ENCODE peak calls at places on chromosomes 7 and 10, in nine cellular contexts. U is GM23338, P is A549, I is HCT116, J is SK-N-SH, D is K562, Z is GM12878, T is Panc1, B is HepG2. Y is an unnamed sample.

GRCh38 chr10:16585103-16585502 is 63.4 kb upstream of the C1QL3 start:
- DNase-seq in T (no peak), J (no peak), D (no peak), B (peak; percentile 24), U (no peak), Z (peak; percentile 48), P (no peak), I (no peak), Y (no peak)

GRCh38 chr10:109475704-109476103 is 447.6 kb downstream of the XPNPEP1 start:
- DNase-seq in P (no peak), D (no peak), I (no peak), B (no peak), T (no peak), U (no peak), Z (no peak), J (peak; percentile 22), Y (no peak)

GRCh38 chr10:99854860-99855259 is 72.4 kb downstream of the ABCC2 start:
- DNase-seq in U (peak; percentile 69), B (peak; percentile 41), J (peak; percentile 50), D (no peak), Z (no peak), I (peak; percentile 51), P (peak; percentile 81), T (no peak), Y (peak; percentile 40)

GRCh38 chr10:127579640-127580039 is 30.5 kb downstream of the NPS start:
- DNase-seq in P (no peak), I (no peak), T (no peak), J (no peak), Z (no peak), B (no peak), U (no peak), D (no peak), Y (no peak)

GRCh38 chr10:102660891-102661613 is 16.8 kb downstream of the TRIM8 start:
- DNase-seq in U (no peak), P (no peak), D (peak; percentile 71), I (no peak), Z (no peak), J (peak; percentile 91), B (peak; percentile 72), T (no peak), Y (peak; percentile 25)

GRCh38 chr10:33067481-33067880 is 109.5 kb upstream of the ITGB1 start:
- DNase-seq in D (no peak), I (no peak), J (no peak), P (peak; percentile 49), U (no peak), T (no peak), B (no peak), Z (no peak), Y (no peak)

GRCh38 chr10:97065686-97066679 is 119.8 kb downstream of the SLIT1 start:
- DNase-seq in P (no peak), D (no peak), U (peak; percentile 67), I (no peak), B (no peak), T (no peak), Z (no peak), J (no peak), Y (no peak)

GRCh38 chr10:104304346-104304745 is 33.9 kb downstream of the ITPRIP start:
- DNase-seq in P (no peak), J (no peak), Z (no peak), B (no peak), D (no peak), T (no peak), I (no peak), U (no peak), Y (no peak)

GRCh38 chr7:157568785-157569584 is 232.2 kb downstream of the DNAJB6 start:
- DNase-seq in I (no peak), Z (no peak), T (no peak), B (peak; percentile 78), D (no peak), J (peak; percentile 75), U (peak; percentile 56), P (no peak), Y (no peak)

GRCh38 chr7:125605241-125605640 is 675.6 kb upstream of the POT1 start:
- DNase-seq in J (no peak), D (peak; percentile 22), P (no peak), Z (no peak), I (no peak), B (no peak), U (no peak), T (no peak), Y (no peak)
- TF ChIP-seq REST in J (no peak), D (no peak), P (no peak), Z (no peak), I (no peak), B (no peak), U (no peak), T (no peak), Y (no peak)

GRCh38 chr10:119396709-119397071 is 145.8 kb downstream of the RGS10 start:
- DNase-seq in T (no peak), U (no peak), Z (no peak), I (no peak), P (no peak), B (no peak), J (no peak), D (no peak), Y (no peak)
- H3K27ac ChIP-seq in T (no peak overlapping the region), U (no peak overlapping the region), Z (peak overlapping the region; percentile 42), I (no peak overlapping the region), P (no peak overlapping the region), B (no peak overlapping the region), J (no peak overlapping the region), D (no peak overlapping the region), Y (no peak overlapping the region)

GRCh38 chr10:31509989-31510388 is 191.0 kb downstream of the ZEB1 start:
- DNase-seq in Z (no peak), T (no peak), D (no peak), I (no peak), B (no peak), P (no peak), U (no peak), J (no peak), Y (no peak)

GRCh38 chr10:31507427-31507826 is 188.4 kb downstream of the ZEB1 start:
- DNase-seq in P (no peak), D (no peak), T (no peak), U (no peak), Z (no peak), J (no peak), I (no peak), B (no peak), Y (no peak)

GRCh38 chr10:31508234-31508633 is 189.2 kb downstream of the ZEB1 start:
- DNase-seq in T (no peak), J (no peak), P (no peak), B (no peak), U (no peak), I (no peak), Z (no peak), D (no peak), Y (no peak)

GRCh38 chr10:31508882-31509281 is 189.9 kb downstream of the ZEB1 start:
- DNase-seq in D (no peak), Z (no peak), T (no peak), U (no peak), I (no peak), J (no peak), P (no peak), B (no peak), Y (no peak)
- TF ChIP-seq REST in D (no peak), Z (no peak), T (no peak), U (no peak), I (no peak), J (no peak), P (no peak), B (no peak), Y (no peak)

DNA sequence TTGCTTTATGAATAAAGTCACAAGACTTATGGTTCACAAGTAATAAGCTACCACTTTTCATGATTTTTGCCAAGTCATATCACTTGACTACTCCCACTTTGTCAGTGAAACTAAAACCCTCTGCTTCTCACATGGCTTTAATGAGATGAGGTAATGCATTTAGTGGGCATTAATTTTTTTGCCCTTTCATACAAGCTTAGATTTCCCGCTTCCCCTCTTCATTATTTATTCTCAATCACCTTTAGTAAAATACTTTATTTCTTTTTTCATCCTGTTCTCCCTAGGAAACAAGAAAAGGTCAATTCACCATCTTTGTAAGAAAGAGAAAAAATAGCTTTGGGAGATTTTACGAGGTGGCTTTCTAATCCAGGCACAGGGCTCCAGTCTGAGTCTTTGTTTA is 109.6 kb upstream of the STARD3NL start:
- DNase-seq in I (no peak), T (no peak), P (no peak), Z (no peak), B (no peak), D (no peak), U (no peak), J (no peak), Y (no peak)
- H3K27ac ChIP-seq in I (no peak overlapping the region), T (no peak overlapping the region), P (no peak overlapping the region), Z (no peak overlapping the region), B (no peak overlapping the region), D (no peak overlapping the region), U (no peak overlapping the region), J (no peak overlapping the region), Y (no peak overlapping the region)

DNA sequence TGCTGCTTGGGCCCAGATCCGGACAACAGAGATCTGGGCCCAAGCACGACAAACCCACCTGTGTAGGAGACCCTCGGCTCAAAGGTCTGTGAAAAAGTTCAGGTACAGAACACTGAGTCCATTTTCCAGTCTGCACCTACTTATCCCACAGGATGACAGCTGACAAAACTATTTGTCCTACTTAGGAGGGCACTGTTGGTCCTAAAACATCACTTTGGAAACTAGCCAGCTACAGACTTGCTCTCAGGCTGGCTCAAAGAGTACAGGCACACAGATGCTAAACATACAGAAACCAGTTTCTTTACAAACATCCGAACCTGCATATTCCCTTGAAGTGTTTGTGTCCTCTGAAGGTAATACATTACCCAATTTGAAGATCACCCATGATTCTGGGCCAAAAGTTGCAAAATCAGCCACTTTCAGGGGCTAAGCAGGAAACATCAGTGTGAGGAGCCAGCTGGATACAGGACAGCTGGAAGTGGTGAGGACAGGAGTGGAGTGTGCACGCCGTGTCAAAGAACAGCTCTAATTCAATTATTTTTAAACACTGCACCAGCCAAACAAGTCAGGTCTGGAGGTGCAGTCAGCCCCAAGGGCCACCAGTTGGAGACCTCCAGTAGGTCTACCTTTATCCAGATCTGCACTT is 88.5 kb downstream of the NOC3L start:
- DNase-seq in U (no peak), T (no peak), I (no peak), J (no peak), B (no peak), P (no peak), Z (no peak), D (no peak), Y (no peak)
- TF ChIP-seq REST in U (no peak), T (no peak), I (no peak), J (no peak), B (no peak), P (no peak), Z (no peak), D (no peak), Y (no peak)

Y was measured in HL-60.